ENCODE peak calls at places on chromosomes 2 and 18, in four cellular contexts. I is pancreas, B is endodermal cell, L is sigmoid colon. O is an unnamed sample.

GRCh38 chr2:239303711-239304532 is 96.9 kb downstream of the HDAC4 start:
- DNase-seq in B (peak), I (peak), L (peak), O (no peak)

GRCh38 chr18:3466872-3467271 is 16.9 kb downstream of the TGIF1 start:
- DNase-seq in L (no peak), I (no peak), B (peak), O (no peak)

GRCh38 chr2:167271941-167272340 is 383.7 kb downstream of the XIRP2 start:
- DNase-seq in B (no peak), L (no peak), I (no peak), O (no peak)

GRCh38 chr2:40317756-40318155 is 134.1 kb downstream of the SLC8A1 start:
- DNase-seq in I (no peak), B (no peak), L (no peak), O (no peak)

GRCh38 chr18:74342416-74343043 is 26.9 kb downstream of the C18orf63 start:
- DNase-seq in B (no peak), I (peak), L (no peak), O (no peak)

GRCh38 chr2:72985891-72986683 is 68.8 kb downstream of the EMX1 start:
- DNase-seq in L (peak), B (no peak), I (no peak), O (no peak)

GRCh38 chr2:151792589-151792988 is 35.6 kb downstream of the ARL5A start:
- DNase-seq in B (no peak), I (no peak), L (no peak), O (no peak)

GRCh38 chr2:212915121-212915782 is 236.2 kb downstream of the IKZF2 start:
- DNase-seq in L (no peak), I (no peak), B (no peak), O (no peak)

GRCh38 chr2:161033059-161033660 is 127.1 kb upstream of the TANK start:
- DNase-seq in B (no peak), I (no peak), L (no peak), O (no peak)

GRCh38 chr2:232884549-232885263 is 14.6 kb downstream of the SNORC start:
- DNase-seq in L (no peak), I (no peak), B (peak), O (no peak)

GRCh38 chr18:3966246-3966984 is 488.7 kb downstream of the DLGAP1 start:
- DNase-seq in B (no peak), I (no peak), L (no peak), O (no peak)

GRCh38 chr2:186841940-186842339 is 7.0 kb downstream of the ZSWIM2 start:
- DNase-seq in I (no peak), L (no peak), B (no peak), O (no peak)

GRCh38 chr2:105806994-105807393 is 62.3 kb downstream of the NCK2 start:
- DNase-seq in B (peak), L (no peak), I (no peak), O (peak)

GRCh38 chr2:151637284-151637781 is 96.9 kb downstream of the NEB start:
- DNase-seq in L (no peak), I (no peak), B (no peak), O (no peak)

GRCh38 chr2:28951910-28952805 is 28.9 kb upstream of the TOGARAM2 start:
- DNase-seq in L (peak), B (no peak), I (no peak), O (no peak)

GRCh38 chr18:59881728-59882685 is 17.8 kb upstream of the PMAIP1 start:
- DNase-seq in I (no peak), L (no peak), B (peak), O (no peak)

GRCh38 chr2:27664245-27664574 is 521 bp downstream of the SLC4A1AP start:
- DNase-seq in L (no peak), B (no peak), I (no peak), O (no peak)
- H3K27ac ChIP-seq in L (peak), B (no peak), I (peak), O (peak)

GRCh38 chr18:23583071-23583865 is 3.0 kb downstream of the NPC1 start:
- DNase-seq in L (no peak), I (no peak), B (no peak), O (no peak)
- H3K27ac ChIP-seq in L (no peak), I (no peak), B (peak), O (peak)

GRCh38 chr2:207236156-207236935 is 70.6 kb upstream of the KLF7 start:
- DNase-seq in I (no peak), B (peak), L (peak), O (no peak)

GRCh38 chr2:207240649-207241048 is 74.9 kb upstream of the KLF7 start:
- DNase-seq in B (no peak), L (no peak), I (no peak), O (no peak)

GRCh38 chr2:207241198-207241597 is 75.5 kb upstream of the KLF7 start:
- DNase-seq in I (no peak), L (no peak), B (no peak), O (no peak)

GRCh38 chr2:207239754-207240494 is 74.2 kb upstream of the KLF7 start:
- DNase-seq in L (no peak), I (no peak), B (no peak), O (no peak)

GRCh38 chr2:207239222-207239674 is 73.5 kb upstream of the KLF7 start:
- DNase-seq in I (peak), B (no peak), L (peak), O (no peak)
- H3K27ac ChIP-seq in I (no peak), B (no peak), L (peak), O (no peak)

GRCh38 chr2:42250925-42251324 is 81.8 kb downstream of the EML4 start:
- DNase-seq in I (no peak), L (no peak), B (no peak), O (no peak)

GRCh38 chr2:42248846-42249245 is 79.7 kb downstream of the EML4 start:
- DNase-seq in I (no peak), B (no peak), L (no peak), O (no peak)

GRCh38 chr2:42249284-42249683 is 80.1 kb downstream of the EML4 start:
- DNase-seq in L (no peak), B (no peak), I (no peak), O (no peak)

GRCh38 chr2:42252464-42252863 is 83.3 kb downstream of the EML4 start:
- DNase-seq in I (no peak), B (no peak), L (no peak), O (no peak)

DNA sequence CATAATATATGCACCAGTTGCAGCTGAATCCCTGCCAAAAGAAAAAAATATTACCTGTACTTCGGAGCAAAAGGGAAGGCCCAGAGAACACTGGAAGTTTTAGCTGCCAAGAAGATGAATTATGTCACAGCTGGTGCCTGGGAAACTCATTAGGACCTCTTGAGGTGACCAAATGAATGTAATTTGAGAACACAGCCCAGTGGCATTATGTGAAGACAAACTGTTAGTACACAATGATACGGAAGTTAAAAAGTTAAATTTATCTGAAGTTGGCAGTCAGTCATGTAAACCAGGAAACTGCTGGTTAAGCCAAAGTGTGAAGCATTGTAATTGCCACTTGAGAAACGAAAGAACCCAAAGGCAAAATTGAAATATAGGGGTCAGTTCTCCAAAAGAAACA is 80.7 kb downstream of the EML4 start:
- DNase-seq in L (no peak), I (peak), B (no peak), O (no peak)
- H3K27ac ChIP-seq in L (no peak), I (no peak), B (peak), O (no peak)

DNA sequence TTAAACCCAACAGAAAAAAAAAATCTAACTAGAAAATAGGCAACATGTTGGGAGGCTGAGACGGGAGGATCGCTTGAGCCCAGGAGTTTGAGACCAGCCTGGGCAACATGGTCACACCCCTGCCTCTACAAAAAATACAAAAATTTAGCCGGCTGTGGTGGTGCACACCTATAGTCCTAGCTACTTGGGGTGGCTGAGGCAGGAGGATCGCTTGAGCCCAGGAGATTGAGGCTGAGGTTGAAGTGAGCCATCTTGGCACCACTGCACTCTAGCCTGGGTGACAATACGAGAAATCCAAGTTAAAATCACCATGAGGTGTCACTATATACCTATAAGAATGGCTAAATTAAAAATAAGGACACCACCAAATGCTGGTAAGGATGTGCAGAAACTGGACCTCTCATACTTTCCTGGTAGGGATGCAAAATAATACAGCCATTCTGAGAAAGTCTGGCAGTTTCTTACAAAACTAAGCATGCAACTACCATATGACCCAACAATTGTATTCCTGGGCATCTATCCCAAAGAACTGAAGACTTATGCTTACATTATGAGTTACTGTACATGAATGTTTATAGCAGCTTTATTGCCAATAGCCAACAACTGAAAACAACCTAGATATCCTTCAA is 2.2 kb downstream of the SEPTIN10 start:
- DNase-seq in B (no peak), I (no peak), L (no peak), O (no peak)
- H3K27ac ChIP-seq in B (no peak), I (no peak), L (peak), O (no peak)

O was measured in caudate nucleus.